ENCODE peak calls at places on chromosomes 3 and 15, in seven cellular contexts. G, P, N, L, B, S and Q are unnamed samples.

GRCh38 chr3:49781415-49782199 is 4.7 kb downstream of the IP6K1 start:
- DNase-seq in L (no peak), N (no peak), S (no peak), P (no peak), B (no peak), G (no peak), Q (no peak)

GRCh38 chr15:48086162-48086561 is 34.6 kb upstream of the SLC24A5 start:
- DNase-seq in B (no peak), P (no peak), L (no peak), G (no peak), S (no peak), N (no peak), Q (no peak)

GRCh38 chr15:45116482-45117326 is 2.6 kb downstream of the DUOXA2 start:
- DNase-seq in S (no peak), L (no peak), N (no peak), G (no peak), B (no peak), P (no peak), Q (no peak)

GRCh38 chr15:90873488-90873997 is 5.2 kb downstream of the FURIN start:
- DNase-seq in L (no peak), N (no peak), S (no peak), B (no peak), P (no peak), G (no peak), Q (no peak)

GRCh38 chr3:177337548-177338331 is 140.5 kb upstream of the TBL1XR1 start:
- DNase-seq in L (no peak), S (no peak), N (peak; percentile 61), P (peak; percentile 80), G (no peak), B (no peak), Q (no peak)

GRCh38 chr3:76765526-76765925 is 274.4 kb upstream of the ROBO2 start:
- DNase-seq in L (no peak), B (no peak), S (no peak), G (no peak), P (no peak), N (no peak), Q (no peak)

GRCh38 chr3:133827136-133827535 is 21.5 kb downstream of the SRPRB start:
- DNase-seq in L (no peak), N (no peak), S (no peak), B (no peak), G (no peak), P (no peak), Q (no peak)

GRCh38 chr3:71010731-71011455 is 572.6 kb downstream of the FOXP1 start:
- DNase-seq in G (no peak), B (no peak), P (no peak), N (peak; percentile 28), S (no peak), L (no peak), Q (peak; percentile 29)

GRCh38 chr15:80991446-80991845 is 1.8 kb upstream of the MESD start:
- DNase-seq in N (no peak), G (no peak), P (peak; percentile 73), S (no peak), B (no peak), L (no peak), Q (no peak)

GRCh38 chr3:66037986-66038369 is 740 bp downstream of the MAGI1 start:
- DNase-seq in S (no peak), B (no peak), L (no peak), P (no peak), N (peak; percentile 29), G (no peak), Q (no peak)

GRCh38 chr3:81585057-81585456 is 176.4 kb downstream of the GBE1 start:
- DNase-seq in P (no peak), L (no peak), B (no peak), S (no peak), G (no peak), N (no peak), Q (no peak)

GRCh38 chr3:178434206-178434805 is 101.9 kb upstream of the KCNMB2 start:
- DNase-seq in N (no peak), L (no peak), G (no peak), B (no peak), S (peak; percentile 53), P (no peak), Q (no peak)

GRCh38 chr3:146250449-146251382 is at the start of gene PLSCR4:
- DNase-seq in N (peak; percentile 32), G (no peak), L (no peak), P (peak; percentile 69), B (peak; percentile 21), S (peak; percentile 40), Q (no peak)

GRCh38 chr3:98954806-98955205 is 53.3 kb upstream of the DCBLD2 start:
- DNase-seq in N (no peak), G (no peak), B (no peak), P (peak; percentile 50), L (no peak), S (no peak), Q (no peak)

GRCh38 chr15:80498652-80499051 is 94.5 kb downstream of the ARNT2 start:
- DNase-seq in G (no peak), L (no peak), P (no peak), N (no peak), S (no peak), B (no peak), Q (no peak)

GRCh38 chr3:162525052-162525451 is 1028.4 kb downstream of the OTOL1 start:
- DNase-seq in B (no peak), L (peak; percentile 70), S (no peak), P (peak; percentile 92), G (no peak), N (no peak), Q (no peak)

GRCh38 chr3:13112521-13113345 is 39.5 kb upstream of the IQSEC1 start:
- DNase-seq in L (no peak), S (no peak), P (no peak), N (no peak), B (no peak), G (no peak), Q (no peak)

GRCh38 chr15:68230157-68231100 is 901 bp upstream of the CLN6 start:
- DNase-seq in B (no peak), L (no peak), G (no peak), N (no peak), P (peak; percentile 41), S (peak; percentile 24), Q (no peak)

GRCh38 chr15:80890341-80890972 is 99.2 kb downstream of the MESD start:
- DNase-seq in N (no peak), G (no peak), B (no peak), P (no peak), S (no peak), L (no peak), Q (no peak)